ENCODE peak calls at places on chromosomes 16 and 17, in seven cellular contexts. I is H1, D is prostate gland, Y is stomach, M is vagina, S is HepG2, A is IMR-90. C is an unnamed sample.

GRCh38 chr16:65469116-65469515 is 347.3 kb upstream of the CDH11 start:
- DNase-seq in Y (no peak), D (no peak), S (no peak), I (no peak), A (no peak), M (no peak), C (no peak)

GRCh38 chr16:6573577-6573976 is 759.1 kb upstream of the RBFOX1 start:
- DNase-seq in D (peak; percentile 44), S (peak; percentile 2), A (no peak), M (no peak), Y (no peak), I (peak; percentile 71), C (no peak)

GRCh38 chr16:66298571-66299120 is 67.8 kb upstream of the CDH5 start:
- DNase-seq in S (no peak), D (no peak), A (no peak), M (peak; percentile 19), I (no peak), Y (no peak), C (no peak)

GRCh38 chr17:71760062-71760720 is 360.6 kb upstream of the SOX9 start:
- DNase-seq in Y (no peak), I (no peak), S (no peak), D (no peak), A (peak; percentile 61), M (no peak), C (no peak)

GRCh38 chr16:19282101-19282500 is 3.4 kb upstream of the CLEC19A start:
- DNase-seq in I (no peak), A (no peak), Y (no peak), M (no peak), D (no peak), S (peak; percentile 24), C (no peak)

GRCh38 chr17:32769846-32770245 is 107.1 kb downstream of the MYO1D start:
- DNase-seq in Y (no peak), D (no peak), I (no peak), M (no peak), S (peak; percentile 9), A (no peak), C (no peak)

GRCh38 chr17:7137182-7137943 is 22.7 kb upstream of the ASGR2 start:
- DNase-seq in I (no peak), Y (no peak), A (no peak), S (no peak), D (no peak), M (no peak), C (no peak)

GRCh38 chr16:58000706-58001676 is at the start of gene USB1:
- DNase-seq in A (peak; percentile 73), Y (peak; percentile 89), I (peak; percentile 92), D (peak; percentile 83), S (peak; percentile 88), M (no peak), C (peak; percentile 71)

GRCh38 chr16:50196736-50197135 is 43.6 kb downstream of the TENT4B start:
- DNase-seq in S (no peak), A (peak; percentile 41), M (no peak), Y (no peak), D (no peak), I (no peak), C (no peak)

GRCh38 chr16:53864819-53865491 is 161.0 kb downstream of the FTO start:
- DNase-seq in A (peak; percentile 24), Y (no peak), M (no peak), D (no peak), S (peak; percentile 25), I (no peak), C (no peak)
- TF ChIP-seq POLR2A in A (no peak), Y (no peak), M (no peak), D (no peak), S (no peak), I (no peak), C (no peak)

GRCh38 chr17:60087882-60088669 is 9.4 kb upstream of the HEATR6 start:
- DNase-seq in D (no peak), A (no peak), Y (peak; percentile 42), S (peak; percentile 41), M (no peak), I (no peak), C (no peak)
- H3K4me1 ChIP-seq in D (no peaks in the 10 kb centered on the region), A (peaks cover 29% of the 10 kb centered on the region), Y (peaks cover 7% of the 10 kb centered on the region), S (peaks cover 11% of the 10 kb centered on the region), M (no peaks in the 10 kb centered on the region), I (peaks cover 4% of the 10 kb centered on the region), C (no peaks in the 10 kb centered on the region)

GRCh38 chr17:70132505-70132904 is 36.8 kb upstream of the KCNJ2 start:
- DNase-seq in D (no peak), I (no peak), M (no peak), Y (no peak), S (no peak), A (no peak), C (no peak)
- TF ChIP-seq POLR2A in D (no peak), I (no peak), M (no peak), Y (no peak), S (no peak), A (no peak), C (no peak)

GRCh38 chr17:35052240-35052608 is 11.3 kb downstream of the RFFL start:
- DNase-seq in I (no peak), A (peak; percentile 77), S (no peak), M (no peak), Y (no peak), D (no peak), C (no peak)
- H3K4me1 ChIP-seq in I (no peaks in the 10 kb centered on the region), A (peaks cover 6% of the 10 kb centered on the region), S (peaks cover 87% of the 10 kb centered on the region), M (peaks cover 28% of the 10 kb centered on the region), Y (peaks cover 18% of the 10 kb centered on the region), D (peaks cover 7% of the 10 kb centered on the region), C (peaks cover 9% of the 10 kb centered on the region)

GRCh38 chr17:45896803-45897693 is 2.7 kb downstream of the MAPT start:
- DNase-seq in A (no peak), M (no peak), D (no peak), I (peak; percentile 73), S (no peak), Y (no peak), C (no peak)

GRCh38 chr17:45895304-45895968 is 1.1 kb downstream of the MAPT start:
- DNase-seq in I (peak; percentile 69), S (no peak), Y (no peak), M (no peak), D (no peak), A (no peak), C (no peak)

GRCh38 chr17:45893725-45894021 is 681 bp upstream of the MAPT start:
- DNase-seq in A (no peak), I (no peak), D (no peak), M (no peak), S (no peak), Y (no peak), C (no peak)

GRCh38 chr17:45895969-45896793 is 1.8 kb downstream of the MAPT start:
- DNase-seq in D (no peak), Y (no peak), M (no peak), A (no peak), I (peak; percentile 60), S (no peak), C (no peak)

DNA sequence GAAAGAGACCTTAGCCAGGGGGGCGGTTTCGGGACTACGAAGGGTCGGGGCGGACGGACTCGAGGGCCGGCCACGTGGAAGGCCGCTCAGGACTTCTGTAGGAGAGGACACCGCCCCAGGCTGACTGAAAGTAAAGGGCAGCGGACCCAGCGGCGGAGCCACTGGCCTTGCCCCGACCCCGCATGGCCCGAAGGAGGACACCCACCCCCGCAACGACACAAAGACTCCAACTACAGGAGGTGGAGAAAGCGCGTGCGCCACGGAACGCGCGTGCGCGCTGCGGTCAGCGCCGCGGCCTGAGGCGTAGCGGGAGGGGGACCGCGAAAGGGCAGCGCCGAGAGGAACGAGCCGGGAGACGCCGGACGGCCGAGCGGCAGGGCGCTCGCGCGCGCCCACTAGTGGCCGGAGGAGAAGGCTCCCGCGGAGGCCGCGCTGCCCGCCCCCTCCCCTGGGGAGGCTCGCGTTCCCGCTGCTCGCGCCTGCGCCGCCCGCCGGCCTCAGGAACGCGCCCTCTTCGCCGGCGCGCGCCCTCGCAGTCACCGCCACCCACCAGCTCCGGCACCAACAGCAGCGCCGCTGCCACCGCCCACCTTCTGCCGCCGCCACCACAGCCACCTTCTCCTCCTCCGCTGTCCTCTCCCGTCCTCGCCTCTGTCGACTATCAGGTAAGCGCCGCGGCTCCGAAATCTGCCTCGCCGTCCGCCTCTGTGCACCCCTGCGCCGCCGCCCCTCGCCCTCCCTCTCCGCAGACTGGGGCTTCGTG is at the start of gene MAPT:
- DNase-seq in M (no peak), A (peak; percentile 88), I (peak; percentile 96), D (peak; percentile 87), S (peak; percentile 83), Y (peak; percentile 90), C (peak; percentile 89)
- TF ChIP-seq POLR2A in M (no peak), A (no peak), I (peak; percentile 64), D (peak; percentile 28), S (peak; percentile 65), Y (no peak), C (no peak)

DNA sequence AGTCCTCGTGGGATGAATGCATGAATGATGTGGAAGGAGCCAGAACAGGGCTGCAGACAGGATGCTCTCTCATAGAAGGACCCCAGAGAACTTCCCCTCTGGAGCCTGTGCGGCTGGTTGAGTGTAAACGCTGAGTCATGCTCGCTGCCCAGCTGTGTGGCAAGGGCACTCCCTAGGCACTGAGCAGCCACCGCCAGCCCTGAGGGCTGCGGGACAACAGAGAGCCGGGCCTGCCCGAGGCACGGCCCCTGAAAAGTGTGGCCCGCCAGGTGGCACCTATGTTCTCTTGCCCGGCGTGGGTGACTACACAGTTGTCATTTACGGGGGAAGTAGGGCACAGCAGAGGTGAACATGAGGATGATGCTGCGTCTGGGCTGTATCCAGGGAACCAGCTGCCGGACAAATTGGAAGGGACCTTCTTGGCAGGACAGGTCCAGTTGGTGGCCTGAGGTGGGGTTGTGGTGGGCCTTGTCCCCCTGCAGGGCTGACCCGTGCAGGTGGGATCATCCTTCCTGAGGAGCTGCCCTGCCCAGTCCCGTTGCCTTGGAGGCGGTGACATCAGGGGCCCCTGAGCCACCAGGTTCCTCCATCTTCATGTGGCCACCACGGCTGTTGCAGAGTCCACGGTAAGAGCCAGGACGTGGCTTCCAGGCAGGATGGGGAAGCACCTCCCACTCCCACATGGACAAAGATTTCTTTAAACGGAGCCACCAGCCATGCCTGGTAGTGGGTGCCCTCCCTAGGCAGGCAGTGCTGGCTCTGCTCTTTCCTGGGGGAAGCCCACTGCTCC is 94.8 kb upstream of the CBX4 start:
- DNase-seq in I (no peak), M (no peak), A (peak; percentile 26), Y (peak; percentile 71), D (no peak), S (no peak), C (no peak)
- H3K4me1 ChIP-seq in I (peaks cover 46% of the 10 kb centered on the region), M (peaks cover 40% of the 10 kb centered on the region), A (peaks cover 3% of the 10 kb centered on the region), Y (peaks cover 22% of the 10 kb centered on the region), D (no peaks in the 10 kb centered on the region), S (peaks cover 82% of the 10 kb centered on the region), C (peaks cover 6% of the 10 kb centered on the region)

DNA sequence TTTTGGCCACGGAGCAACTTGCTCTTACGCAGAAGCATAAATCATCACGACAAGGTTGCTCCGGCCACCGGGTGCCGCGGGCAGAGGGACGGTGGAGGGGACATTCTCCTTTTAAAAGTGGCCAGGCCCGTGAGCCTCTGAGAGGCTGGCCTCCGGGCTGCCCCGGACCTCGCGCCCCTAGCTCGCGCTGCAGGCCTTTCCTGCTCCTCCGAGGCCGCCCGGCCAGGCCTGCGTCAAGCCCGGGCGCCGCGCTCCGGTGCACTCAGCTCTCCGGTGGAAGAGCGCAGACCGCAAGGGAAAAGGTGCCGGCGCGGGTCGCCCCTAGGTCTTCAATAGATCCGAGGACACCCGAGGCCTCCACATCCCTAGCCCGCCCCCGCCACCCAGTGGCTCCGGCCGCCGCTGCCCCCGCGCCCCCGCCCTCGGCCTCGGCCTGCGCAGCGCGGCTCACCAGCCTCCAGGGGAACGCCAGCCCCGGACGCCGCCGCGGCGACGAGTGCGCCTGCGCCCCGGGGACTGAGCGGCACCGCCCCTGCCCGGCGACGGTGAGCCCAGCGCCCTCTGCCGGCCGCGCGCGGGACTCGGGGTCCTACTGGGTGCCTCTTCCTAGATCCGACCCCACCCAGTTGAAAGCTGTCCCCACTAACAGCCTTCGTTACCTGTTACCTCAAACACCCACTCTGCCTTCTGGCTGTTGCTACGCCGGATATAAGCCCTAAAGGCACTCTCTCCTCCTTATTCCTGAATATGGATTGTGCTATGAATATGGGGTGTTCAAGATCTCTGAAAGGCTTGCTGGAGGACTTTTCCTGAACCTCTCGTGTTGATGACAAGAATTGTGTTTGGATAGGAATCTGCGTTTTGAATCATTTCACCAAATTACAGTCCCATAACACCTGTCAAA is at the start of gene LYRM9:
- DNase-seq in D (peak; percentile 86), Y (peak; percentile 94), I (peak; percentile 98), S (peak; percentile 75), A (peak; percentile 81), M (no peak), C (peak; percentile 80)
- TF ChIP-seq POLR2A in D (peak; percentile 12), Y (no peak), I (peak; percentile 31), S (no peak), A (no peak), M (no peak), C (no peak)